ENCODE peak calls at places on chromosomes 1 and 21, in nine cellular contexts. One of them, this sample, is unnamed. For H3K4me1, the result is how much of the 10 kb centered on the place peaks cover.

GRCh38 chr1:118371612-118372011 is 186.6 kb upstream of the SPAG17 start:
- DNase-seq in transverse colon: no peak
- DNase-seq in ovary: no peak
- DNase-seq in tibial nerve: no peak
- DNase-seq in A549: no peak
- DNase-seq in sigmoid colon: no peak
- DNase-seq in upper lobe of left lung: no peak
- DNase-seq in stomach: no peak
- DNase-seq in H1: no peak
- DNase-seq in this sample: no peak

GRCh38 chr1:74426208-74426932 is 86.0 kb downstream of the LRRC53 start:
- DNase-seq in transverse colon: no peak
- DNase-seq in ovary: no peak
- DNase-seq in tibial nerve: no peak
- DNase-seq in A549: no peak
- DNase-seq in sigmoid colon: no peak
- DNase-seq in upper lobe of left lung: no peak
- DNase-seq in stomach: no peak
- DNase-seq in H1: no peak
- DNase-seq in this sample: no peak

GRCh38 chr1:209132736-209133467 is 450.6 kb upstream of the CAMK1G start:
- DNase-seq in transverse colon: peak
- DNase-seq in ovary: no peak
- DNase-seq in tibial nerve: no peak
- DNase-seq in A549: no peak
- DNase-seq in sigmoid colon: no peak
- DNase-seq in upper lobe of left lung: no peak
- DNase-seq in stomach: no peak
- DNase-seq in H1: no peak
- DNase-seq in this sample: no peak

GRCh38 chr1:185636848-185637247 is 97.3 kb upstream of the HMCN1 start:
- DNase-seq in transverse colon: no peak
- DNase-seq in ovary: no peak
- DNase-seq in tibial nerve: no peak
- DNase-seq in A549: no peak
- DNase-seq in sigmoid colon: no peak
- DNase-seq in upper lobe of left lung: no peak
- DNase-seq in stomach: no peak
- DNase-seq in H1: no peak
- DNase-seq in this sample: no peak

GRCh38 chr1:91676030-91676429 is 175.4 kb downstream of the CDC7 start:
- DNase-seq in transverse colon: no peak
- DNase-seq in ovary: no peak
- DNase-seq in tibial nerve: no peak
- DNase-seq in A549: no peak
- DNase-seq in sigmoid colon: no peak
- DNase-seq in upper lobe of left lung: no peak
- DNase-seq in stomach: no peak
- DNase-seq in H1: no peak
- DNase-seq in this sample: peak

GRCh38 chr1:224696891-224697765 is 81.0 kb downstream of the CNIH3 start:
- DNase-seq in transverse colon: no peak
- DNase-seq in ovary: no peak
- DNase-seq in tibial nerve: no peak
- DNase-seq in A549: no peak
- DNase-seq in sigmoid colon: no peak
- DNase-seq in upper lobe of left lung: no peak
- DNase-seq in stomach: no peak
- DNase-seq in H1: no peak
- DNase-seq in this sample: no peak

GRCh38 chr1:151944859-151945575 is 35.7 kb upstream of the THEM4 start:
- DNase-seq in transverse colon: no peak
- DNase-seq in ovary: no peak
- DNase-seq in tibial nerve: no peak
- DNase-seq in A549: peak
- DNase-seq in sigmoid colon: no peak
- DNase-seq in upper lobe of left lung: no peak
- DNase-seq in stomach: no peak
- DNase-seq in H1: no peak
- DNase-seq in this sample: peak

GRCh38 chr1:77832889-77833288 is 53.4 kb downstream of the MIGA1 start:
- DNase-seq in transverse colon: no peak
- DNase-seq in ovary: no peak
- DNase-seq in tibial nerve: no peak
- DNase-seq in A549: no peak
- DNase-seq in sigmoid colon: no peak
- DNase-seq in upper lobe of left lung: no peak
- DNase-seq in stomach: no peak
- DNase-seq in H1: no peak
- DNase-seq in this sample: no peak

GRCh38 chr1:8551057-8551456 is 233.1 kb downstream of the SLC45A1 start:
- DNase-seq in transverse colon: no peak
- DNase-seq in ovary: no peak
- DNase-seq in tibial nerve: no peak
- DNase-seq in A549: peak
- DNase-seq in sigmoid colon: no peak
- DNase-seq in upper lobe of left lung: no peak
- DNase-seq in stomach: no peak
- DNase-seq in H1: no peak
- DNase-seq in this sample: no peak

GRCh38 chr21:40143822-40144525 is 276.7 kb downstream of the PCP4 start:
- DNase-seq in transverse colon: peak
- DNase-seq in ovary: no peak
- DNase-seq in tibial nerve: peak
- DNase-seq in A549: peak
- DNase-seq in sigmoid colon: no peak
- DNase-seq in upper lobe of left lung: no peak
- DNase-seq in stomach: peak
- DNase-seq in H1: no peak
- DNase-seq in this sample: no peak

GRCh38 chr1:26543444-26543835 is 13.9 kb downstream of the RPS6KA1 start:
- DNase-seq in transverse colon: no peak
- DNase-seq in ovary: no peak
- DNase-seq in tibial nerve: no peak
- DNase-seq in A549: no peak
- DNase-seq in sigmoid colon: no peak
- DNase-seq in upper lobe of left lung: no peak
- DNase-seq in stomach: no peak
- DNase-seq in H1: no peak
- DNase-seq in this sample: no peak
- H3K4me1 ChIP-seq in transverse colon: under half
- H3K4me1 ChIP-seq in ovary: under half
- H3K4me1 ChIP-seq in tibial nerve: under half
- H3K4me1 ChIP-seq in A549: under half
- H3K4me1 ChIP-seq in sigmoid colon: under half
- H3K4me1 ChIP-seq in upper lobe of left lung: half or more
- H3K4me1 ChIP-seq in stomach: half or more
- H3K4me1 ChIP-seq in H1: under half
- H3K4me1 ChIP-seq in this sample: under half

GRCh38 chr1:195899762-195900352 is 708.4 kb downstream of the KCNT2 start:
- DNase-seq in transverse colon: no peak
- DNase-seq in ovary: no peak
- DNase-seq in tibial nerve: no peak
- DNase-seq in A549: peak
- DNase-seq in sigmoid colon: no peak
- DNase-seq in upper lobe of left lung: no peak
- DNase-seq in stomach: no peak
- DNase-seq in H1: no peak
- DNase-seq in this sample: no peak
- TF ChIP-seq EP300 in transverse colon: no peak
- TF ChIP-seq EP300 in ovary: no peak
- TF ChIP-seq EP300 in tibial nerve: no peak
- TF ChIP-seq EP300 in A549: no peak
- TF ChIP-seq EP300 in sigmoid colon: no peak
- TF ChIP-seq EP300 in upper lobe of left lung: no peak
- TF ChIP-seq EP300 in stomach: no peak
- TF ChIP-seq EP300 in H1: no peak
- TF ChIP-seq EP300 in this sample: no peak

DNA sequence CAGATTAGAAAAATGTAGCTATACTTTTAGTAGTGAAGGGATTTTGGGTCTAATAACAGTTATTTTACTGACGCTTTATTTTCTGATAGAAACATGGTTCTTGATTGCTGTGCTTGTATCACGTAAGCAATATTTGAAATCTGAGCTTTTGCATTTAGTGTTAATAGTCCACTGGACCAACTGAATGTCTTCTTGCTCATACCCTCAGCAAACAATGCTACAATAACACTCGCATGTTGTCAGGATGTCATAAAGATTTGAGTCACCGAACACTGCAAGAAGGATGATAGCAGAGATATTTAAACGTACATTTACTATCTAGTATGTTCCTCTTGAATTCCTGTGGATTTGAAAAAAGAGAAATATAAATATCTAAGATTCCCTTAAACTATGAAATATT is 7.5 kb downstream of the DYRK1A start:
- DNase-seq in transverse colon: no peak
- DNase-seq in ovary: no peak
- DNase-seq in tibial nerve: no peak
- DNase-seq in A549: peak
- DNase-seq in sigmoid colon: no peak
- DNase-seq in upper lobe of left lung: no peak
- DNase-seq in stomach: no peak
- DNase-seq in H1: no peak
- DNase-seq in this sample: no peak
- H3K4me1 ChIP-seq in transverse colon: half or more
- H3K4me1 ChIP-seq in ovary: under half
- H3K4me1 ChIP-seq in tibial nerve: under half
- H3K4me1 ChIP-seq in A549: half or more
- H3K4me1 ChIP-seq in sigmoid colon: under half
- H3K4me1 ChIP-seq in upper lobe of left lung: half or more
- H3K4me1 ChIP-seq in stomach: half or more
- H3K4me1 ChIP-seq in H1: under half
- H3K4me1 ChIP-seq in this sample: half or more

GRCh38 chr1:20793236-20793635 is 6.1 kb upstream of the HP1BP3 start:
- DNase-seq in transverse colon: no peak
- DNase-seq in ovary: no peak
- DNase-seq in tibial nerve: no peak
- DNase-seq in A549: no peak
- DNase-seq in sigmoid colon: no peak
- DNase-seq in upper lobe of left lung: no peak
- DNase-seq in stomach: no peak
- DNase-seq in H1: no peak
- DNase-seq in this sample: no peak

GRCh38 chr1:20788489-20788795 is 1.3 kb upstream of the HP1BP3 start:
- DNase-seq in transverse colon: no peak
- DNase-seq in ovary: no peak
- DNase-seq in tibial nerve: no peak
- DNase-seq in A549: no peak
- DNase-seq in sigmoid colon: no peak
- DNase-seq in upper lobe of left lung: no peak
- DNase-seq in stomach: no peak
- DNase-seq in H1: no peak
- DNase-seq in this sample: peak

GRCh38 chr1:20790785-20791184 is 3.7 kb upstream of the HP1BP3 start:
- DNase-seq in transverse colon: no peak
- DNase-seq in ovary: no peak
- DNase-seq in tibial nerve: no peak
- DNase-seq in A549: no peak
- DNase-seq in sigmoid colon: no peak
- DNase-seq in upper lobe of left lung: no peak
- DNase-seq in stomach: no peak
- DNase-seq in H1: no peak
- DNase-seq in this sample: no peak

GRCh38 chr1:20787775-20788488 is 825 bp upstream of the HP1BP3 start:
- DNase-seq in transverse colon: peak
- DNase-seq in ovary: no peak
- DNase-seq in tibial nerve: no peak
- DNase-seq in A549: peak
- DNase-seq in sigmoid colon: no peak
- DNase-seq in upper lobe of left lung: peak
- DNase-seq in stomach: no peak
- DNase-seq in H1: peak
- DNase-seq in this sample: peak

GRCh38 chr1:20792177-20792576 is 5.1 kb upstream of the HP1BP3 start:
- DNase-seq in transverse colon: no peak
- DNase-seq in ovary: no peak
- DNase-seq in tibial nerve: no peak
- DNase-seq in A549: no peak
- DNase-seq in sigmoid colon: no peak
- DNase-seq in upper lobe of left lung: no peak
- DNase-seq in stomach: no peak
- DNase-seq in H1: no peak
- DNase-seq in this sample: no peak
- TF ChIP-seq EP300 in transverse colon: no peak
- TF ChIP-seq EP300 in ovary: no peak
- TF ChIP-seq EP300 in tibial nerve: no peak
- TF ChIP-seq EP300 in A549: no peak
- TF ChIP-seq EP300 in sigmoid colon: no peak
- TF ChIP-seq EP300 in upper lobe of left lung: no peak
- TF ChIP-seq EP300 in stomach: no peak
- TF ChIP-seq EP300 in H1: no peak
- TF ChIP-seq EP300 in this sample: no peak

GRCh38 chr1:54721719-54722118 is 6.1 kb downstream of the TTC4 start:
- DNase-seq in transverse colon: no peak
- DNase-seq in ovary: no peak
- DNase-seq in tibial nerve: no peak
- DNase-seq in A549: no peak
- DNase-seq in sigmoid colon: no peak
- DNase-seq in upper lobe of left lung: no peak
- DNase-seq in stomach: no peak
- DNase-seq in H1: no peak
- DNase-seq in this sample: no peak
- H3K4me1 ChIP-seq in transverse colon: under half
- H3K4me1 ChIP-seq in ovary: under half
- H3K4me1 ChIP-seq in tibial nerve: under half
- H3K4me1 ChIP-seq in A549: under half
- H3K4me1 ChIP-seq in sigmoid colon: under half
- H3K4me1 ChIP-seq in upper lobe of left lung: under half
- H3K4me1 ChIP-seq in stomach: under half
- H3K4me1 ChIP-seq in H1: under half
- H3K4me1 ChIP-seq in this sample: under half